ENCODE peak calls at places on chromosomes 1 and 21, in seven cellular contexts. U, M, R, W, J, B and P are unnamed samples.

GRCh38 chr1:172745014-172745413 is 86.1 kb downstream of the FASLG start:
- DNase-seq in W (peak), J (no peak), U (no peak), R (no peak), B (peak), M (no peak), P (peak)

GRCh38 chr1:24940231-24940630 is 10.2 kb upstream of the RUNX3 start:
- DNase-seq in M (no peak), U (no peak), W (no peak), J (no peak), B (no peak), R (no peak), P (no peak)

GRCh38 chr1:232553050-232553754 is 76.7 kb downstream of the SIPA1L2 start:
- DNase-seq in M (no peak), B (peak), U (no peak), R (peak), W (no peak), J (no peak), P (no peak)

GRCh38 chr1:13573586-13573985 is 10.0 kb upstream of the PDPN start:
- DNase-seq in U (no peak), R (no peak), M (no peak), B (no peak), W (no peak), J (no peak), P (no peak)

GRCh38 chr1:84110629-84111028 is 33.4 kb upstream of the PRKACB start:
- DNase-seq in R (no peak), W (no peak), U (no peak), J (no peak), B (no peak), M (no peak), P (no peak)

GRCh38 chr1:206649261-206649660 is 13.9 kb downstream of the DYRK3 start:
- DNase-seq in M (no peak), U (no peak), R (no peak), J (no peak), B (no peak), W (no peak), P (no peak)

GRCh38 chr1:177959793-177960515 is 9.9 kb downstream of the SEC16B start:
- DNase-seq in B (no peak), J (no peak), U (no peak), M (no peak), W (no peak), R (peak), P (no peak)

GRCh38 chr1:245858022-245858421 is 649.1 kb downstream of the SMYD3 start:
- DNase-seq in U (no peak), R (no peak), J (no peak), M (no peak), B (no peak), W (no peak), P (no peak)

GRCh38 chr1:68327414-68327813 is 95.1 kb upstream of the WLS start:
- DNase-seq in B (no peak), M (no peak), J (no peak), W (no peak), R (no peak), U (no peak), P (no peak)

GRCh38 chr21:25938673-25939395 is 204.1 kb downstream of the GABPA start:
- DNase-seq in J (no peak), B (no peak), W (no peak), U (no peak), M (no peak), R (no peak), P (no peak)

GRCh38 chr1:207892764-207893163 is 18.2 kb downstream of the CD34 start:
- DNase-seq in R (no peak), W (no peak), J (no peak), B (no peak), U (no peak), M (no peak), P (no peak)

GRCh38 chr1:205950826-205951549 is 7.7 kb upstream of the SLC26A9 start:
- DNase-seq in B (no peak), M (no peak), W (no peak), R (no peak), J (no peak), U (no peak), P (no peak)

GRCh38 chr1:43776043-43776761 is 68.9 kb downstream of the ST3GAL3 start:
- DNase-seq in W (no peak), R (no peak), M (no peak), U (no peak), B (no peak), J (no peak), P (no peak)

GRCh38 chr1:229129306-229130027 is 141.4 kb upstream of the RAB4A start:
- DNase-seq in W (peak), R (no peak), U (no peak), J (no peak), B (no peak), M (no peak), P (no peak)

GRCh38 chr1:60866884-60867648 is 215.3 kb upstream of the NFIA start:
- DNase-seq in R (no peak), W (no peak), J (no peak), M (no peak), B (no peak), U (no peak), P (no peak)

GRCh38 chr1:193211539-193211938 is 25.1 kb upstream of the B3GALT2 start:
- DNase-seq in R (no peak), J (no peak), U (no peak), W (no peak), B (no peak), M (no peak), P (no peak)

GRCh38 chr1:187338762-187339412 is 510.1 kb downstream of the PLA2G4A start:
- DNase-seq in U (no peak), J (no peak), B (no peak), R (no peak), W (no peak), M (no peak), P (no peak)

GRCh38 chr1:30407862-30408580 is 315.4 kb downstream of the MATN1 start:
- DNase-seq in M (peak), R (no peak), W (no peak), J (peak), U (peak), B (peak), P (no peak)

GRCh38 chr1:6902153-6902552 is 116.9 kb downstream of the CAMTA1 start:
- DNase-seq in J (no peak), R (no peak), U (no peak), B (no peak), M (no peak), W (no peak), P (no peak)

GRCh38 chr1:31095298-31095981 is 29.9 kb upstream of the PUM1 start:
- DNase-seq in R (no peak), J (no peak), M (no peak), W (no peak), B (no peak), U (no peak), P (no peak)

GRCh38 chr1:86916752-86917151 is 2.3 kb downstream of the HS2ST1 start:
- DNase-seq in J (no peak), W (peak), B (no peak), R (no peak), M (no peak), U (no peak), P (no peak)

GRCh38 chr1:156743367-156744302 is 2.7 kb upstream of the MRPL24 start:
- DNase-seq in R (no peak), U (no peak), W (no peak), J (no peak), B (no peak), M (no peak), P (no peak)
- H3K27ac ChIP-seq in R (peak), U (no peak), W (no peak), J (peak), B (no peak), M (no peak), P (peak)

GRCh38 chr1:101238041-101238515 is 1.3 kb downstream of the S1PR1 start:
- DNase-seq in J (no peak), R (peak), U (no peak), B (no peak), M (no peak), W (peak), P (no peak)
- H3K27ac ChIP-seq in J (peak), R (peak), U (no peak), B (no peak), M (no peak), W (no peak), P (no peak)

GRCh38 chr1:162191396-162192322 is 122.2 kb downstream of the NOS1AP start:
- DNase-seq in U (no peak), W (no peak), J (no peak), M (no peak), R (no peak), B (no peak), P (no peak)

GRCh38 chr1:162192763-162193162 is 123.3 kb downstream of the NOS1AP start:
- DNase-seq in W (no peak), R (no peak), J (no peak), U (no peak), M (no peak), B (no peak), P (no peak)

GRCh38 chr1:162192323-162192678 is 122.8 kb downstream of the NOS1AP start:
- DNase-seq in B (no peak), M (no peak), R (no peak), U (no peak), J (no peak), W (no peak), P (no peak)

GRCh38 chr1:162193815-162194214 is 124.3 kb downstream of the NOS1AP start:
- DNase-seq in B (no peak), U (no peak), M (no peak), J (no peak), W (no peak), R (no peak), P (no peak)

DNA sequence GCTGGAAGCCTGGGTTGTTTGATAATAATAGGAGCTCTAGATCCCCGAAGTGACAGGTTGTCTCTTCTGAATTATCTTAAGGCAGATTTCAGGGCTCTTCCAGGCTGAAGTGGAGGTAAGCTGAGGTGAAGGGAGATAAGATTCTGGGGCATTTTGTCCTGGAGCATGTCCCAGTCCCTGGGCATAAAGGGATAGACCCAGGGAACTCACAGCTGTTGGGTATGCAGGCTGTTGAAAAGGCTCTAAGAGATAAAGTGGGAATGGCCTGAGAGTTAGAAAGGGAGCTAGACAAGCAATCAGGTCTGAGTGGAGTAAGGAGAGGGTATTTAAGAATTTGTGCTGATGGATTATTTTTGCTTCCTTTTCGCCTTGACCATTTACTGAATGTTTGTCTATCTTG is 123.7 kb downstream of the NOS1AP start:
- DNase-seq in U (no peak), J (no peak), W (no peak), M (no peak), B (no peak), R (no peak), P (no peak)
- H3K27ac ChIP-seq in U (no peak), J (no peak), W (no peak), M (no peak), B (no peak), R (no peak), P (no peak)

GRCh38 chr1:145959957-145960467 is 2.2 kb upstream of the LIX1L start:
- DNase-seq in W (no peak), U (no peak), B (no peak), M (no peak), J (no peak), R (no peak), P (no peak)

GRCh38 chr1:145961109-145961424 is 3.2 kb upstream of the LIX1L start:
- DNase-seq in J (no peak), U (no peak), R (no peak), W (no peak), M (no peak), B (no peak), P (no peak)

GRCh38 chr1:145962157-145963102 is 1.9 kb downstream of the ANKRD34A start:
- DNase-seq in R (no peak), W (no peak), M (no peak), U (no peak), J (peak), B (peak), P (no peak)

GRCh38 chr1:145960468-145961108 is 2.8 kb upstream of the LIX1L start:
- DNase-seq in J (peak), U (peak), M (peak), W (no peak), B (peak), R (peak), P (no peak)

GRCh38 chr1:145961425-145962156 is 2.8 kb downstream of the ANKRD34A start:
- DNase-seq in B (peak), M (no peak), R (no peak), W (no peak), J (peak), U (no peak), P (no peak)
- H3K27ac ChIP-seq in B (peak), M (no peak), R (peak), W (no peak), J (peak), U (peak), P (no peak)

DNA sequence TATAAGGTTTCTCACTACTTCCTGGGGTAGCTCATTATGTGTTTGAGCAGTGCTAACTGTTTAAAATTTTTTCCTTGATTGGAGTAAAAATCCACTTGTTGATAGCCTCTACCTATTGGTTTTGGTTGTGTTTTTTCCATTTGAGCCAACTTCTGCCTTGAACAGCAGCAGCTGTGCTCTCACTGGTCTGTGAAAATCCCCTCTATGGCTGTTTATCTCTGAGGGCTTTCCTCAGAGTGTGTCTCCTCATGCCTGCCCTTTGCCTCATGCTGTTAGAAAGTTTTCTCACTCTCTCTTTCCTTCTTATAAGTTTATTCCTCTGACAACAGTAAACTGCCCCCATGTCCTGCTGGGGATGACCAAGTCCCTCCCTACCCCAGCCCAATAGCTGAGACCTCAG is 14.1 kb downstream of the REG4 start:
- DNase-seq in U (no peak), J (no peak), B (no peak), R (no peak), W (no peak), M (no peak), P (no peak)
- H3K27ac ChIP-seq in U (no peak), J (no peak), B (no peak), R (no peak), W (no peak), M (no peak), P (no peak)

GRCh38 chr1:92203105-92203504 is 14.6 kb upstream of the C1orf146 start:
- DNase-seq in U (no peak), J (no peak), R (no peak), M (no peak), B (no peak), W (no peak), P (no peak)
- H3K27ac ChIP-seq in U (no peak), J (no peak), R (no peak), M (no peak), B (no peak), W (no peak), P (no peak)

DNA sequence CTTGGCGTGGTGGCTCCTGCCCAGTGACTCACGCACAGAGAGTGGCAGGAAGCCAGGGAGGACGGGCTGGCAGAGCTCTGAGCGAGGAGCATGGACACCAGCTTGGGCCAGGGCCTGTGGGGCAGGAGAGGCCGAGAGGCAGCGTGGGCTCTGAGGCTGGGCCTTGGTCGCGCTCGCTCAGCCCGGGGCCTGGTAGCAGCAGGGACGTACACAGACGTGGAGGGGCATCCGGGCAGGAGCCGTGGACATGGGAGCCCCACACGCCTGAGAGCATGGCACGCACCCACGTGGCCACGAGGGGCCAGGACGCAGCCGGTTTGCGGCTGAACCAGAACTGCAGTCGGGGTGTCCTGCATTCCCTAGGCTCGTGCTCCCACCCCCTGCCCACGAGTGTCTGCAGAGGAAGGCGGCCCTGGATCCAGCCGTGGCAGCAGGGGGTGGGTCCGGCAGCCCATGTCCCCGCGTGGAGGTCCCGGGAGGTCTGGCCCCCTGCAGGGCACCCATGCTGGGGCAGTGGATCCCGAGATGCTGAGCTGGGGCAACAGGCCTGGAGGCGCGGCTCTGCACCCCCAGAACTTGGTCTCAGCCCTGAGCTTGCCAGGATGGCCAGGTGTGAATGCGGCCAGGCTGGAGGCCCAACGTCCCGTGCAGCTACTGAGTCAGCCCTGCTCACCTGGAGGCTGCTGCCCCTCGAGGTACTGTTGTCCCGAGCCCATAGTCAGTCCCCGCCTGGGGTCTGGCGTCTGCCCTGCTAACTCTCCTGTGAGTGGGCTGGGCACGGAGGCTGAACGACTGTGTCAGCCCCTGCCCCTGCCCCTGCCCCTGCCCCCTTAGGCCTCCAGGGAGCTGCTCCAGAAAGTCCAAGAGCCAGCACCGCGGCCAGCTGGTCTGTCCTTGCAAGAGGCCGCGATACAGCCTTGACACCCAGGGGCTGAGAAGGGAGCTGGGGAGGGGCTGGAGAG is 61.6 kb downstream of the SLX9 start:
- DNase-seq in M (no peak), U (peak), B (no peak), J (no peak), W (no peak), R (peak), P (no peak)
- H3K27ac ChIP-seq in M (no peak), U (peak), B (no peak), J (no peak), W (no peak), R (no peak), P (no peak)